ENCODE peak calls at places on chromosomes 11 and 22, in four cellular contexts. M is PC-3, B is HCT116, L is right cardiac atrium. T is an unnamed sample.

GRCh38 chr11:74465291-74465708 is 2.0 kb downstream of the KCNE3 start:
- DNase-seq in B (no peak), M (peak; percentile 68), L (no peak), T (no peak)

GRCh38 chr22:45896961-45897538 is 79.9 kb downstream of the WNT7B start:
- DNase-seq in L (peak; percentile 29), M (no peak), B (no peak), T (no peak)

GRCh38 chr11:73287400-73288101 is 15.4 kb downstream of the P2RY6 start:
- DNase-seq in L (peak; percentile 85), M (no peak), B (no peak), T (no peak)

GRCh38 chr22:35541254-35541748 is 670 bp downstream of the RASD2 start:
- DNase-seq in B (no peak), L (no peak), M (peak; percentile 18), T (no peak)

GRCh38 chr11:121582296-121582695 is 129.5 kb upstream of the SORL1-AS1 start:
- DNase-seq in M (no peak), B (no peak), L (no peak), T (no peak)

GRCh38 chr11:67604815-67605214 is 1.9 kb upstream of the NDUFV1 start:
- DNase-seq in B (no peak), L (no peak), M (no peak), T (no peak)

GRCh38 chr11:95915051-95915450 is 8.9 kb downstream of the MTMR2 start:
- DNase-seq in M (no peak), L (no peak), B (no peak), T (no peak)

GRCh38 chr11:65504671-65505433 is 6.0 kb downstream of the MALAT1 start:
- DNase-seq in L (no peak), M (no peak), B (no peak), T (no peak)

GRCh38 chr11:59862252-59862651 is 4.0 kb downstream of the TCN1 start:
- DNase-seq in M (no peak), L (no peak), B (no peak), T (no peak)

GRCh38 chr11:57391546-57391945 is 1.1 kb upstream of the PRG2 start:
- DNase-seq in M (no peak), B (no peak), L (no peak), T (no peak)
- H3K27ac ChIP-seq in M (no peak overlapping the region), B (no peak overlapping the region), L (no peak overlapping the region), T (no peak overlapping the region)

GRCh38 chr11:130414107-130415088 is 14.0 kb downstream of the ADAMTS8 start:
- DNase-seq in L (no peak), M (no peak), B (no peak), T (no peak)
- H3K27ac ChIP-seq in L (no peak overlapping the region), M (peak overlapping the region; percentile 57), B (no peak overlapping the region), T (peak overlapping the region; percentile 64)

GRCh38 chr11:2138436-2139117 is 612 bp downstream of the IGF2 start:
- DNase-seq in M (no peak), B (no peak), L (peak; percentile 56), T (no peak)

GRCh38 chr11:2140411-2141400 is 1.5 kb upstream of the IGF2 start:
- DNase-seq in L (no peak), M (no peak), B (no peak), T (no peak)

GRCh38 chr11:2139691-2140337 is 625 bp upstream of the IGF2 start:
- DNase-seq in M (no peak), B (no peak), L (no peak), T (no peak)

GRCh38 chr11:2138075-2138435 is 1.1 kb downstream of the IGF2 start:
- DNase-seq in L (peak; percentile 45), B (no peak), M (no peak), T (no peak)

DNA sequence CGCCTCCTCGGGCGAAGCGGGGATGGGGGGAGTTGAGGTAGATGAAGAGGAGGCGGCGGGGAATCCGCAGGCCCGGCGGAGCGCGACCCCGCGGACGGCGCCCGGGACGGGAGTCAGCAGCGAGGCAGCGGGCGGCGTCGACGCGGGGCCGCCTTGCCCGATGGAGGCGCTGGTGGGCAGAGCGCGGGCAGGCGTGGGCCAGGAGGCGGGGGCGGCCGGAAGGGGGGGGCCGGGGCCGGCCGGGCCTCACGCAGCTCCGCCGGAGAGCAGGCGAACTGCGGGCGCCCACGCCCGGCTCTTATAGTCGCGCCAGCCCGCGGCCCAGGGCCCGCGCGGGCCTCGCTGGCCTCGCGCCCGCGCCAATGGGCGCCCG is at the start of gene IGF2:
- DNase-seq in B (no peak), M (no peak), L (peak; percentile 67), T (no peak)
- H3K27ac ChIP-seq in B (peak within 1 kb of the TSS; percentile 18), M (no peak within 1 kb of the TSS), L (no peak within 1 kb of the TSS), T (no peak within 1 kb of the TSS)

GRCh38 chr11:86952221-86952875 is 2.8 kb downstream of the FZD4 start:
- DNase-seq in L (peak; percentile 62), B (no peak), M (no peak), T (no peak)

GRCh38 chr11:86948733-86949132 is 6.5 kb downstream of the FZD4 start:
- DNase-seq in B (no peak), L (peak; percentile 55), M (no peak), T (no peak)

GRCh38 chr11:86951706-86952105 is 3.5 kb downstream of the FZD4 start:
- DNase-seq in L (no peak), M (no peak), B (no peak), T (no peak)

GRCh38 chr11:86947541-86947940 is 7.7 kb downstream of the FZD4 start:
- DNase-seq in M (no peak), L (no peak), B (no peak), T (no peak)

GRCh38 chr11:86949995-86950993 is 4.9 kb downstream of the FZD4 start:
- DNase-seq in B (no peak), L (no peak), M (peak; percentile 24), T (no peak)
- H3K27ac ChIP-seq in B (no peak overlapping the region), L (no peak overlapping the region), M (peak overlapping the region; percentile 0), T (no peak overlapping the region)

GRCh38 chr11:86686531-86686930 is 14.1 kb upstream of the ME3 start:
- DNase-seq in B (no peak), L (no peak), M (no peak), T (no peak)

GRCh38 chr11:86692746-86693145 is 20.3 kb upstream of the ME3 start:
- DNase-seq in M (no peak), B (no peak), L (no peak), T (no peak)

GRCh38 chr11:86688398-86689179 is 16.2 kb upstream of the ME3 start:
- DNase-seq in M (no peak), B (no peak), L (no peak), T (peak; percentile 31)

GRCh38 chr11:86692317-86692716 is 19.9 kb upstream of the ME3 start:
- DNase-seq in L (no peak), M (peak; percentile 14), B (no peak), T (no peak)

DNA sequence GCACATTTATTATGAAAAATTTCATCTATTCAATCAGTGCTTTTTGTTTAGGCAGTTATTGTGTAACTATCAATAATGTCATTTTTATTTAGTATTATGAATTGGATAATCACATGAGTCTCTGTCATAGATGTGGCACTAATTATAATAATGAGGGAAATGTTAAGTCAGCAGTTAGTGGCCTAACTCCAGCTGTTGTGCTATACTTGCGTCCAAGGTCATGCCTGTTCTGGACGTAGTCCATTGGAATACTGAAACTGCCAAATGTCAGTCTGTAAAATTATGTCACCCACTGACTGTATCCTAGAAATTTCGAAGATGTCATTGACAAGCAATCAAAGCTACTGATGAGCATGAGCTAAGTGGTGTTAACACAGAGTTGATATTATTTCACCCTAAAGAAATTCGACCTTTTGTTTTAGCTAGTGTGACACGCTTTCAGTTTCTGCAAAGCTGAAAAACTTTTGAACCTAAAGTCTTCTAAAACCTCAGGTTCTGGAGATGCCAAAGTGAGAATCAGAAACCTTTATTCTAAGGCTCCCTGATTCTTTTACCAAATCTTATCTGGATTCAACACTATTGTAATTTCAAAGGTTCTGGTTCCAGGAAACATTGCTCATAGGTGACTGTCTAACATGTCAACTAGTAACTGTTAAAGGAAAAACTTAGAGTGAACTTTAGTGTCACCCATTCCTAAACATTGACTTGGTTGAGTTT is 14.8 kb upstream of the ME3 start:
- DNase-seq in B (no peak), M (no peak), L (no peak), T (no peak)
- H3K27ac ChIP-seq in B (no peak overlapping the region), M (no peak overlapping the region), L (no peak overlapping the region), T (peak overlapping the region; percentile 62)

T was measured in epithelial cell of prostate.